ENCODE peak calls at places on chromosomes 4 and X, in six cellular contexts. One of them, this sample, is unnamed.

GRCh38 chr4:186241616-186242015 is 14.3 kb downstream of the KLKB1 start:
- DNase-seq in activated naive CD4-positive, alpha-beta T cell treated with anti-CD3 and anti-CD28 coated beads, Interleukin-2, amount 10 ng/mL, durations not matched to agents 7 days and 5 days: no peak
- DNase-seq in T-cell: no peak
- DNase-seq in EH: no peak
- DNase-seq in stimulated activated CD4-positive, alpha-beta T cell treated with anti-CD3 and anti-CD28 coated beads, Interleukin-15, amount 100 ng/mL, for 48 hours: no peak
- DNase-seq in T-helper 9 cell: no peak
- DNase-seq in this sample: no peak

GRCh38 chrX:110276778-110277177 is 41.1 kb downstream of the AMMECR1 start:
- DNase-seq in activated naive CD4-positive, alpha-beta T cell treated with anti-CD3 and anti-CD28 coated beads, Interleukin-2, amount 10 ng/mL, durations not matched to agents 7 days and 5 days: no peak
- DNase-seq in T-cell: no peak
- DNase-seq in EH: no peak
- DNase-seq in stimulated activated CD4-positive, alpha-beta T cell treated with anti-CD3 and anti-CD28 coated beads, Interleukin-15, amount 100 ng/mL, for 48 hours: no peak
- DNase-seq in T-helper 9 cell: no peak
- DNase-seq in this sample: no peak

GRCh38 chrX:24347871-24348270 is 12.6 kb upstream of the SUPT20HL1 start:
- DNase-seq in activated naive CD4-positive, alpha-beta T cell treated with anti-CD3 and anti-CD28 coated beads, Interleukin-2, amount 10 ng/mL, durations not matched to agents 7 days and 5 days: no peak
- DNase-seq in T-cell: no peak
- DNase-seq in EH: no peak
- DNase-seq in stimulated activated CD4-positive, alpha-beta T cell treated with anti-CD3 and anti-CD28 coated beads, Interleukin-15, amount 100 ng/mL, for 48 hours: no peak
- DNase-seq in T-helper 9 cell: no peak
- DNase-seq in this sample: no peak

GRCh38 chr4:150817017-150817416 is 198.1 kb downstream of the LRBA start:
- DNase-seq in activated naive CD4-positive, alpha-beta T cell treated with anti-CD3 and anti-CD28 coated beads, Interleukin-2, amount 10 ng/mL, durations not matched to agents 7 days and 5 days: no peak
- DNase-seq in T-cell: no peak
- DNase-seq in EH: no peak
- DNase-seq in stimulated activated CD4-positive, alpha-beta T cell treated with anti-CD3 and anti-CD28 coated beads, Interleukin-15, amount 100 ng/mL, for 48 hours: no peak
- DNase-seq in T-helper 9 cell: no peak
- DNase-seq in this sample: no peak

GRCh38 chr4:10240691-10241090 is 124.1 kb upstream of the WDR1 start:
- DNase-seq in activated naive CD4-positive, alpha-beta T cell treated with anti-CD3 and anti-CD28 coated beads, Interleukin-2, amount 10 ng/mL, durations not matched to agents 7 days and 5 days: no peak
- DNase-seq in T-cell: no peak
- DNase-seq in EH: no peak
- DNase-seq in stimulated activated CD4-positive, alpha-beta T cell treated with anti-CD3 and anti-CD28 coated beads, Interleukin-15, amount 100 ng/mL, for 48 hours: no peak
- DNase-seq in T-helper 9 cell: no peak
- DNase-seq in this sample: no peak

GRCh38 chrX:81377329-81377728 is 175.4 kb downstream of the SH3BGRL start:
- DNase-seq in activated naive CD4-positive, alpha-beta T cell treated with anti-CD3 and anti-CD28 coated beads, Interleukin-2, amount 10 ng/mL, durations not matched to agents 7 days and 5 days: no peak
- DNase-seq in T-cell: no peak
- DNase-seq in EH: peak
- DNase-seq in stimulated activated CD4-positive, alpha-beta T cell treated with anti-CD3 and anti-CD28 coated beads, Interleukin-15, amount 100 ng/mL, for 48 hours: no peak
- DNase-seq in T-helper 9 cell: no peak
- DNase-seq in this sample: peak

GRCh38 chrX:107708762-107709161 is 66.8 kb downstream of the TSC22D3 start:
- DNase-seq in activated naive CD4-positive, alpha-beta T cell treated with anti-CD3 and anti-CD28 coated beads, Interleukin-2, amount 10 ng/mL, durations not matched to agents 7 days and 5 days: no peak
- DNase-seq in T-cell: no peak
- DNase-seq in EH: no peak
- DNase-seq in stimulated activated CD4-positive, alpha-beta T cell treated with anti-CD3 and anti-CD28 coated beads, Interleukin-15, amount 100 ng/mL, for 48 hours: no peak
- DNase-seq in T-helper 9 cell: no peak
- DNase-seq in this sample: no peak

GRCh38 chr4:183637461-183637860 is 21.5 kb downstream of the RWDD4 start:
- DNase-seq in activated naive CD4-positive, alpha-beta T cell treated with anti-CD3 and anti-CD28 coated beads, Interleukin-2, amount 10 ng/mL, durations not matched to agents 7 days and 5 days: no peak
- DNase-seq in T-cell: no peak
- DNase-seq in EH: peak
- DNase-seq in stimulated activated CD4-positive, alpha-beta T cell treated with anti-CD3 and anti-CD28 coated beads, Interleukin-15, amount 100 ng/mL, for 48 hours: no peak
- DNase-seq in T-helper 9 cell: no peak
- DNase-seq in this sample: peak

GRCh38 chr4:78660559-78660958 is 109.0 kb downstream of the ANXA3 start:
- DNase-seq in activated naive CD4-positive, alpha-beta T cell treated with anti-CD3 and anti-CD28 coated beads, Interleukin-2, amount 10 ng/mL, durations not matched to agents 7 days and 5 days: no peak
- DNase-seq in T-cell: no peak
- DNase-seq in EH: peak
- DNase-seq in stimulated activated CD4-positive, alpha-beta T cell treated with anti-CD3 and anti-CD28 coated beads, Interleukin-15, amount 100 ng/mL, for 48 hours: no peak
- DNase-seq in T-helper 9 cell: no peak
- DNase-seq in this sample: no peak

GRCh38 chr4:132101526-132101925 is 1047.6 kb upstream of the PCDH10 start:
- DNase-seq in activated naive CD4-positive, alpha-beta T cell treated with anti-CD3 and anti-CD28 coated beads, Interleukin-2, amount 10 ng/mL, durations not matched to agents 7 days and 5 days: no peak
- DNase-seq in T-cell: no peak
- DNase-seq in EH: peak
- DNase-seq in stimulated activated CD4-positive, alpha-beta T cell treated with anti-CD3 and anti-CD28 coated beads, Interleukin-15, amount 100 ng/mL, for 48 hours: no peak
- DNase-seq in T-helper 9 cell: no peak
- DNase-seq in this sample: no peak